ENCODE peak calls at places on chromosomes 11 and 22, in five cellular contexts. Q is bronchial epithelial cell, Z is amniotic stem cell, S is frontal cortex, P is ACHN. K is an unnamed sample.

GRCh38 chr11:9231848-9232177 is 33.3 kb downstream of the DENND5A start:
- DNase-seq in Z (no peak), Q (no peak), P (no peak), S (peak), K (no peak)

GRCh38 chr11:120336641-120337132 is 474 bp downstream of the ARHGEF12 start:
- DNase-seq in Q (no peak), P (peak), Z (no peak), S (no peak), K (no peak)

GRCh38 chr11:27012254-27012921 is 18.5 kb downstream of the FIBIN start:
- DNase-seq in Q (peak), Z (no peak), S (no peak), P (no peak), K (peak)

GRCh38 chr11:73310076-73310475 is 2.0 kb downstream of the ARHGEF17 start:
- DNase-seq in Z (no peak), S (no peak), Q (no peak), P (no peak), K (no peak)

GRCh38 chr22:36922097-36922608 is 8.7 kb downstream of the CSF2RB start:
- DNase-seq in S (no peak), Z (no peak), P (no peak), Q (no peak), K (no peak)

GRCh38 chr11:121534131-121535093 is 81.6 kb upstream of the SORL1-AS1 start:
- DNase-seq in Z (peak), Q (peak), P (no peak), S (no peak), K (peak)

GRCh38 chr22:28442264-28442950 is 237.2 kb downstream of the TTC28 start:
- DNase-seq in P (peak), S (peak), Z (no peak), Q (peak), K (peak)

GRCh38 chr22:45876136-45877035 is 100.6 kb downstream of the WNT7B start:
- DNase-seq in S (no peak), Q (no peak), P (no peak), Z (no peak), K (no peak)

GRCh38 chr22:42959472-42960145 is 55.3 kb downstream of the PACSIN2 start:
- DNase-seq in P (peak), Q (peak), Z (no peak), S (no peak), K (no peak)

GRCh38 chr11:2995893-2996554 is 3.9 kb upstream of the NAP1L4 start:
- DNase-seq in S (no peak), P (no peak), Q (no peak), Z (no peak), K (no peak)

GRCh38 chr22:33332538-33332937 is 274.4 kb upstream of the SYN3 start:
- DNase-seq in Z (no peak), P (no peak), Q (no peak), S (no peak), K (no peak)

GRCh38 chr11:65571940-65572339 is 398 bp upstream of the FAM89B start:
- DNase-seq in Z (no peak), S (no peak), Q (peak), P (peak), K (no peak)

GRCh38 chr11:100203789-100204188 is 483.3 kb upstream of the ARHGAP42 start:
- DNase-seq in P (no peak), Q (peak), Z (no peak), S (no peak), K (no peak)

GRCh38 chr11:113906038-113906437 is 1.4 kb downstream of the HTR3B start:
- DNase-seq in Q (peak), P (peak), S (no peak), Z (no peak), K (no peak)

GRCh38 chr11:124841186-124841585 is 24.0 kb upstream of the ROBO3 start:
- DNase-seq in Z (no peak), Q (peak), P (no peak), S (no peak), K (no peak)

GRCh38 chr22:21685164-21685513 is 19.3 kb downstream of the PPIL2 start:
- DNase-seq in Q (no peak), S (no peak), P (no peak), Z (no peak), K (no peak)

GRCh38 chr11:59137190-59137589 is 5.5 kb upstream of the FAM111A start:
- DNase-seq in S (no peak), Z (no peak), P (no peak), Q (no peak), K (no peak)

GRCh38 chr11:72003776-72004171 is 5.1 kb downstream of the IL18BP start:
- DNase-seq in Q (no peak), S (no peak), Z (no peak), P (no peak), K (no peak)

GRCh38 chr22:21985214-21985613 is 2.6 kb upstream of the TOP3B start:
- DNase-seq in Q (no peak), S (no peak), P (no peak), Z (no peak), K (no peak)

GRCh38 chr11:93740031-93740801 is 1.1 kb downstream of the TAF1D start:
- DNase-seq in S (no peak), P (peak), Q (peak), Z (no peak), K (no peak)

GRCh38 chr22:19974233-19974861 is 32.7 kb upstream of the TXNRD2 start:
- DNase-seq in Z (no peak), Q (no peak), S (peak), P (peak), K (no peak)

GRCh38 chr11:67157691-67158090 is 38.6 kb downstream of the KDM2A start:
- DNase-seq in P (no peak), Z (no peak), Q (no peak), S (no peak), K (no peak)

GRCh38 chr22:41862530-41863266 is 29.8 kb downstream of the SREBF2 start:
- DNase-seq in P (no peak), Q (no peak), Z (no peak), S (no peak), K (no peak)

GRCh38 chr22:28017859-28018258 is 98.8 kb upstream of the PITPNB start:
- DNase-seq in P (no peak), Q (no peak), S (no peak), Z (no peak), K (no peak)

GRCh38 chr22:42688241-42688913 is 32.3 kb downstream of the A4GALT start:
- DNase-seq in Z (peak), P (peak), S (peak), Q (peak), K (peak)

GRCh38 chr11:58900479-58901420 is 38.5 kb upstream of the GLYATL1 start:
- DNase-seq in S (peak), P (peak), Z (peak), Q (peak), K (peak)

K was measured in AG09319.